ENCODE peak calls at places on chromosomes 11 and 22, in six cellular contexts. X is stomach, T is HCT116, L is prostate gland, V is sigmoid colon, P is GM23338. R is an unnamed sample.

GRCh38 chr22:28989035-28989464 is 72.6 kb downstream of the C22orf31 start:
- DNase-seq in X (no peak), T (no peak), L (no peak), V (no peak), P (peak; percentile 73), R (no peak)

GRCh38 chr11:115919341-115920086 is 415.3 kb upstream of the CADM1 start:
- DNase-seq in X (no peak), T (no peak), L (no peak), V (no peak), P (no peak), R (no peak)

GRCh38 chr11:9739108-9739507 is 75.2 kb downstream of the SWAP70 start:
- DNase-seq in X (no peak), T (no peak), L (no peak), V (no peak), P (no peak), R (no peak)

GRCh38 chr11:113615098-113615497 is 91.0 kb downstream of the TMPRSS5 start:
- DNase-seq in X (no peak), T (no peak), L (no peak), V (no peak), P (peak; percentile 46), R (no peak)

GRCh38 chr11:120141144-120142071 is 3.5 kb upstream of the TRIM29 start:
- DNase-seq in X (peak; percentile 15), T (no peak), L (peak; percentile 4), V (no peak), P (no peak), R (no peak)

GRCh38 chr11:128373011-128373410 is 214.3 kb downstream of the ETS1 start:
- DNase-seq in X (no peak), T (no peak), L (no peak), V (no peak), P (no peak), R (no peak)

GRCh38 chr11:84947970-84948600 is 679.1 kb downstream of the DLG2 start:
- DNase-seq in X (no peak), T (no peak), L (no peak), V (no peak), P (peak; percentile 49), R (no peak)

GRCh38 chr11:117910941-117911630 is 18.1 kb downstream of the TMPRSS13 start:
- DNase-seq in X (no peak), T (no peak), L (no peak), V (peak; percentile 52), P (no peak), R (no peak)

GRCh38 chr11:113874096-113874919 is 1.1 kb downstream of the USP28 start:
- DNase-seq in X (no peak), T (no peak), L (no peak), V (no peak), P (peak; percentile 39), R (no peak)

GRCh38 chr22:44455151-44455962 is 42.7 kb downstream of the RTL6 start:
- DNase-seq in X (peak; percentile 27), T (no peak), L (no peak), V (no peak), P (no peak), R (peak; percentile 35)

GRCh38 chr11:10699072-10699471 is 5.5 kb upstream of the IRAG1 start:
- DNase-seq in X (no peak), T (no peak), L (no peak), V (no peak), P (no peak), R (no peak)

GRCh38 chr11:69515271-69516245 is 34.1 kb downstream of the LINC01488 start:
- DNase-seq in X (no peak), T (no peak), L (no peak), V (peak; percentile 46), P (no peak), R (no peak)

GRCh38 chr22:31753005-31753633 is 700 bp upstream of the DEPDC5 start:
- DNase-seq in X (peak; percentile 31), T (no peak), L (peak; percentile 6), V (peak; percentile 70), P (peak; percentile 88), R (peak; percentile 18)

GRCh38 chr11:83863272-83863671 is 577.1 kb upstream of the CCDC90B start:
- DNase-seq in X (no peak), T (no peak), L (no peak), V (no peak), P (no peak), R (no peak)

GRCh38 chr11:19437760-19438159 is 197.0 kb upstream of the E2F8 start:
- DNase-seq in X (no peak), T (no peak), L (no peak), V (no peak), P (no peak), R (no peak)

GRCh38 chr22:45285431-45286058 is 796 bp downstream of the UPK3A start:
- DNase-seq in X (no peak), T (no peak), L (no peak), V (no peak), P (peak; percentile 80), R (no peak)

GRCh38 chr11:1883342-1884122 is 8.2 kb downstream of the PRR33 start:
- DNase-seq in X (no peak), T (no peak), L (no peak), V (no peak), P (no peak), R (no peak)

GRCh38 chr11:2537896-2538855 is 93.4 kb downstream of the KCNQ1 start:
- DNase-seq in X (no peak), T (no peak), L (no peak), V (peak; percentile 48), P (no peak), R (peak; percentile 6)

GRCh38 chr22:26134654-26135330 is 34.5 kb upstream of the SEZ6L start:
- DNase-seq in X (no peak), T (peak; percentile 6), L (no peak), V (no peak), P (peak; percentile 72), R (no peak)

GRCh38 chr11:106875013-106875412 is 143.3 kb downstream of the GUCY1A2 start:
- DNase-seq in X (no peak), T (no peak), L (no peak), V (no peak), P (no peak), R (no peak)

DNA sequence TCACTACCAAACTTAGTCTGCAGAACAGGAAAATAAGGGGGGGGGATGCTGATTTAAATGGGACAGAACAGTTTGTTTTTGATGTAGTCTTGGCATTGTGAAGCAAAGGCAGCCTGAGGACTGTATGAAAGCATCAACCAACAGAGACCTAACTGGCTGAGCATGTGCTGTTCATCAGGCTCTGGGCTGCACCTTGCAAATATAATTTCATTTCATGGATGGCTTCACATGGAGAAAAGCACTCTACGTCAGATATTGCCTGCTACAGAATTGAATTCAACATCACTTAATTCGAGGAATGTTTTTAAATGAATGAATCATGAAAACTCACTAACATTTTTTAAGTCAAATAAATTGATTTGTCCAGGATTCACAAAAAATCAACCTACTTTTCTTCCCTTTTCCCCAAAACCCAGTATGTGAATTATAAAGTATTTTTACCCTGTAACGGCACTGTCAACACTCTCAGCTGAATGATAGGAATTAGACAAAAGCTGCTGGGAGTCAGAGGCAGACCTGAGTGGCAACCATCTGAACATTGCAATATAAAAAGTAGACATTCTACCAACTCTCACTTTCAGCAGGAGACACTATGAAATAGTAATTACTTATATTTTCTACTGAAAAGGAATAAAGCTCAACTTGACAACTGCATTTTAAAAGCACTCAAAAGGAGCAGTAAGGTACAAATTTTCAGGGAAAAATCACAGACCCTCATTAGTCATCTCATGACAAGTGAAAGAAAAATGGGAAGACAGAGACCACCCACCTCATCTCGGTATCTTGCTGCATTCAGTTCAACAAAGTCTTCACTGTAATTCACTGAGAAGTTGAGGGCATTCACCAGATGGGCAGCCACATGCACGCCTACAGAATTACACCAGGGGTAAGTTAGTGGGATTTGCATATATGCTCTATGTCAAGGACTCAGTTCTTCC is 47.5 kb downstream of the NOX4 start:
- DNase-seq in X (no peak), T (no peak), L (no peak), V (no peak), P (no peak), R (no peak)
- TF ChIP-seq POLR2AphosphoS5 in X (no peak), T (no peak), L (no peak), V (no peak), P (no peak), R (no peak)

GRCh38 chr22:32849501-32849900 is 48.0 kb downstream of the TIMP3 start:
- DNase-seq in X (no peak), T (no peak), L (no peak), V (no peak), P (no peak), R (no peak)

GRCh38 chr22:32850591-32851517 is 49.3 kb downstream of the TIMP3 start:
- DNase-seq in X (peak; percentile 43), T (no peak), L (no peak), V (peak; percentile 97), P (no peak), R (peak; percentile 63)

GRCh38 chr22:32848226-32848625 is 46.7 kb downstream of the TIMP3 start:
- DNase-seq in X (no peak), T (no peak), L (no peak), V (no peak), P (no peak), R (no peak)

GRCh38 chr22:32852346-32853251 is 51.1 kb downstream of the TIMP3 start:
- DNase-seq in X (no peak), T (no peak), L (peak; percentile 68), V (peak; percentile 86), P (no peak), R (no peak)

DNA sequence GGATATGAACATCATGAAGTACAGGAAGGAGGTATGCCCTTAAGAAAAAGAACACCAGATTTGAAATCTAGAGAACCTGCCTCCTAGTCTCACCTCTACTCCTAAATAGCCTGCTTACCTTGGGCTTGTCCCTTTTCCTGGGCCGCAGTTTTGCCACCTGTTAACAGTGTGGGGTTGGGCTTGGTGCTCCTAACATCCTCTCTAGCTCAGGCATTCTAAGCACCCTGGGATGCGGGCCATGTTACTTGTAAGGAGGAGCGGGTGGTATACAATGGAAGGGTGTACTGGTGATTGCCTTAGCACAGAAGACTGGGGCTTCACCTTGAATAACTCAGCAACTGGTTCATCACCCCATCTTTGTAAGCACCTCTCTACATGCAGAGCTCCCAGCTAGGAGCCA is 48.7 kb downstream of the TIMP3 start:
- DNase-seq in X (no peak), T (no peak), L (no peak), V (no peak), P (no peak), R (no peak)
- H3K4me1 ChIP-seq in X (peaks cover 98% of the 10 kb centered on the region), T (no peaks in the 10 kb centered on the region), L (peaks cover 17% of the 10 kb centered on the region), V (peaks cover 83% of the 10 kb centered on the region), P (no peaks in the 10 kb centered on the region), R (peaks cover 22% of the 10 kb centered on the region)

DNA sequence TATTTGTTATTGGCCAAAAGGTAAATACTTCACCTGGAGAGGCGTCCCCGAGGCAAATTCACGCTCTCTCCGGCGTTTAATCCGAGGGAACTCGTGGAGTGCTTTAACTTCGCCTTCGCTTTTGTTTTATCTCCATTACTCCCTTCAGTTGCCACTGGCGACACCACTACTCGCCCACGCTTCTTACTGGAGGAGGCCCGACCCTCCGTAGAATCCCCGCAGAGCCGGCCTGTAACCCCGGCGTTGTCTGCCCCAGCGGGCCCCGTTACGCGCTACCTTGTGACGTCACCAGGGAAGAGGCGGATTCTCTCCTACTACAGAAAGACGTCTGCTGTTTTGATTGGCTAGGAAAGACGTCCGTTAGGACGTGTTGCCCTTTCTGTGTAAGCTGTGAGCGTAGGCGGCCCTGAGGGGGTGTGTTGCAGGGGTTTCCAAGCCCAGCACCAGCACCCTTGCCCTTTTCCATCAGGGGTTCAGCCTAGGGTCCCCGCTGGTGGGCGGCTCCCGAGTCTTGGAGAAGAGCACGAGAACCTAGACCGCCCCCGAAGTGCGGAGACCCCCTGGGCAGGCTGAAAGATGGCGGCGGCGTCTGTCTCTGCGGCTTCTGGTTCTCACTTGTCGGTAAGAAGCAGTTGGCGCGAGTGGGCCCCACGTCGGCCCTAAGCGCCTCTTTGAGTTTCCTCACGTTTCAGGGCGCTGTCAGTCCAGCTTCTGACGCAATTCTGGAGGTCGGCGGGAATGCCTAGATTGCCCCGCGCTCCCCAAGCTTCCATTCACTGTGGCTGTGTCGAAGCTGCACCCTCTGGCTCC is at the start of gene CEP57:
- DNase-seq in X (peak; percentile 96), T (peak; percentile 97), L (peak; percentile 97), V (peak; percentile 98), P (peak; percentile 99), R (peak; percentile 97)
- TF ChIP-seq POLR2AphosphoS5 in X (peak; percentile 70), T (peak; percentile 66), L (peak; percentile 92), V (peak; percentile 89), P (peak; percentile 52), R (peak; percentile 61)

GRCh38 chr11:47270331-47271271 is 668 bp downstream of the MADD start:
- DNase-seq in X (no peak), T (no peak), L (peak; percentile 17), V (peak; percentile 74), P (peak; percentile 59), R (peak; percentile 34)
- H3K4me1 ChIP-seq in X (peaks cover 46% of the 10 kb centered on the region), T (peaks cover 35% of the 10 kb centered on the region), L (peaks cover 12% of the 10 kb centered on the region), V (peaks cover 40% of the 10 kb centered on the region), P (peaks cover 36% of the 10 kb centered on the region), R (peaks cover 41% of the 10 kb centered on the region)

R was measured in transverse colon.